ENCODE peak calls at places on chromosome 11, in nine cellular contexts. I is adrenal gland, L is HCT116, J is tibial nerve, Y is heart left ventricle, K is Peyer's patch, E is A549, Q is transverse colon, D is endothelial cell of umbilical vein. R is an unnamed sample.

GRCh38 chr11:61027141-61027840 is 55.8 kb downstream of the CD6 start:
- DNase-seq in Q (no peak), D (no peak), I (no peak), E (no peak), Y (no peak), K (peak), L (no peak), J (no peak), R (no peak)

GRCh38 chr11:110251837-110252236 is 44.6 kb downstream of the RDX start:
- DNase-seq in E (peak), J (no peak), Q (no peak), L (peak), D (peak), I (peak), Y (peak), K (no peak), R (no peak)

GRCh38 chr11:31796523-31797226 is 14.4 kb downstream of the PAX6 start:
- DNase-seq in I (no peak), E (no peak), K (no peak), Y (no peak), Q (no peak), L (no peak), J (no peak), D (no peak), R (no peak)

GRCh38 chr11:59647245-59647965 is 21.4 kb downstream of the PATL1 start:
- DNase-seq in E (no peak), L (no peak), J (no peak), K (no peak), Y (no peak), D (no peak), I (no peak), Q (no peak), R (no peak)

GRCh38 chr11:1763796-1764661 is at the start of gene CTSD:
- DNase-seq in I (peak), Q (peak), J (peak), L (peak), K (peak), D (peak), E (peak), Y (peak), R (peak)

GRCh38 chr11:2143652-2144548 is 4.7 kb upstream of the IGF2 start:
- DNase-seq in Y (no peak), E (no peak), D (no peak), K (no peak), J (no peak), Q (no peak), L (no peak), I (no peak), R (no peak)

GRCh38 chr11:34565417-34566208 is 52.0 kb upstream of the ELF5 start:
- DNase-seq in J (no peak), I (no peak), D (peak), Q (no peak), Y (no peak), L (peak), K (no peak), E (peak), R (no peak)

GRCh38 chr11:94732617-94733292 is 35.4 kb upstream of the AMOTL1 start:
- DNase-seq in I (peak), J (no peak), K (no peak), Q (no peak), L (no peak), D (peak), E (no peak), Y (peak), R (no peak)

GRCh38 chr11:61743486-61744095 is 8.8 kb upstream of the MYRF start:
- DNase-seq in Q (no peak), D (no peak), K (no peak), Y (no peak), I (no peak), J (no peak), E (no peak), L (no peak), R (no peak)

GRCh38 chr11:12692238-12693074 is 18.2 kb downstream of the TEAD1 start:
- DNase-seq in D (peak), L (peak), I (peak), Y (peak), Q (peak), J (peak), E (peak), K (peak), R (peak)

GRCh38 chr11:113401718-113402117 is 14.1 kb downstream of the ANKK1 start:
- DNase-seq in D (peak), K (peak), E (peak), J (no peak), I (peak), L (peak), Q (peak), Y (peak), R (peak)

GRCh38 chr11:22785251-22785650 is 44.4 kb downstream of the SVIP start:
- DNase-seq in Q (no peak), Y (no peak), L (no peak), E (no peak), J (no peak), K (no peak), I (no peak), D (peak), R (no peak)

GRCh38 chr11:15430381-15430780 is 315.7 kb downstream of the INSC start:
- DNase-seq in Y (no peak), K (no peak), E (no peak), L (no peak), Q (no peak), I (no peak), J (no peak), D (no peak), R (no peak)

GRCh38 chr11:131654849-131655248 is 284.4 kb downstream of the NTM start:
- DNase-seq in Y (no peak), J (no peak), L (no peak), I (no peak), Q (no peak), K (no peak), E (no peak), D (no peak), R (no peak)

GRCh38 chr11:9438611-9439010 is 22.2 kb upstream of the ZNF143 start:
- DNase-seq in K (no peak), Y (no peak), E (no peak), L (no peak), D (no peak), I (no peak), Q (no peak), J (no peak), R (no peak)

GRCh38 chr11:106152824-106153223 is 75.4 kb downstream of the AASDHPPT start:
- DNase-seq in E (no peak), Q (no peak), J (no peak), D (no peak), L (no peak), K (no peak), Y (no peak), I (no peak), R (no peak)

GRCh38 chr11:121630041-121630440 is 177.3 kb upstream of the SORL1-AS1 start:
- DNase-seq in Q (no peak), L (no peak), K (no peak), D (peak), I (no peak), Y (no peak), J (no peak), E (no peak), R (no peak)

GRCh38 chr11:2867142-2867541 is 18.4 kb downstream of the CDKN1C start:
- DNase-seq in J (no peak), I (no peak), L (no peak), Q (no peak), K (no peak), Y (no peak), D (no peak), E (no peak), R (no peak)

GRCh38 chr11:57251491-57252104 is 14.5 kb upstream of the APLNR start:
- DNase-seq in K (no peak), J (peak), D (peak), Y (no peak), E (no peak), L (no peak), I (no peak), Q (no peak), R (peak)

GRCh38 chr11:60946601-60947265 is 5.2 kb downstream of the SLC15A3 start:
- DNase-seq in E (no peak), Y (no peak), D (no peak), I (no peak), L (no peak), J (no peak), Q (no peak), K (no peak), R (no peak)

GRCh38 chr11:20084921-20085814 is 75.1 kb downstream of the DBX1 start:
- DNase-seq in Y (no peak), L (no peak), E (no peak), J (no peak), D (no peak), K (no peak), Q (no peak), I (no peak), R (no peak)

GRCh38 chr11:30586251-30587144 is at the start of gene MPPED2:
- DNase-seq in L (no peak), K (no peak), D (no peak), E (peak), Y (peak), Q (peak), I (peak), J (no peak), R (peak)

GRCh38 chr11:204587-205109 is 2.6 kb downstream of the BET1L start:
- DNase-seq in I (no peak), L (no peak), D (no peak), K (peak), Q (no peak), Y (no peak), E (no peak), J (no peak), R (peak)

GRCh38 chr11:122234257-122234656 is 118.2 kb upstream of the BLID start:
- DNase-seq in K (no peak), E (no peak), I (no peak), Y (no peak), Q (no peak), D (no peak), L (no peak), J (no peak), R (no peak)

GRCh38 chr11:15074206-15075161 is 1.1 kb downstream of the CALCB start:
- DNase-seq in Q (peak), J (peak), K (peak), D (peak), Y (peak), E (peak), L (peak), I (peak), R (peak)

GRCh38 chr11:125286486-125286885 is 121.9 kb downstream of the PKNOX2 start:
- DNase-seq in I (no peak), J (no peak), Y (no peak), E (no peak), L (no peak), K (no peak), D (no peak), Q (no peak), R (no peak)

GRCh38 chr11:64234840-64235379 is 526 bp downstream of the VEGFB start:
- DNase-seq in J (no peak), Y (peak), Q (peak), I (no peak), K (peak), D (no peak), E (no peak), L (no peak), R (peak)
- TF ChIP-seq POLR2A in J (no peak), Y (no peak), Q (peak), I (peak), K (no peak), D (no peak), E (peak), L (peak), R (no peak)

GRCh38 chr11:76236092-76237026 is 30.1 kb upstream of the WNT11 start:
- DNase-seq in L (peak), I (peak), J (peak), Y (peak), Q (peak), E (peak), D (no peak), K (peak), R (peak)

GRCh38 chr11:76237041-76237649 is 30.8 kb upstream of the WNT11 start:
- DNase-seq in I (no peak), Y (no peak), E (no peak), L (no peak), Q (no peak), D (no peak), J (no peak), K (no peak), R (no peak)

GRCh38 chr11:76233936-76234703 is 27.8 kb upstream of the WNT11 start:
- DNase-seq in D (peak), I (peak), Q (peak), Y (peak), J (peak), L (no peak), K (peak), E (no peak), R (peak)

GRCh38 chr11:76234704-76235232 is 28.5 kb upstream of the WNT11 start:
- DNase-seq in Y (peak), L (no peak), I (peak), E (peak), D (no peak), Q (no peak), J (peak), K (no peak), R (no peak)

GRCh38 chr11:76235233-76236091 is 29.2 kb upstream of the WNT11 start:
- DNase-seq in I (peak), J (peak), L (peak), D (peak), E (peak), Q (peak), K (peak), Y (peak), R (peak)
- TF ChIP-seq POLR2A in I (peak), J (peak), L (no peak), D (no peak), E (peak), Q (peak), K (peak), Y (no peak), R (no peak)

DNA sequence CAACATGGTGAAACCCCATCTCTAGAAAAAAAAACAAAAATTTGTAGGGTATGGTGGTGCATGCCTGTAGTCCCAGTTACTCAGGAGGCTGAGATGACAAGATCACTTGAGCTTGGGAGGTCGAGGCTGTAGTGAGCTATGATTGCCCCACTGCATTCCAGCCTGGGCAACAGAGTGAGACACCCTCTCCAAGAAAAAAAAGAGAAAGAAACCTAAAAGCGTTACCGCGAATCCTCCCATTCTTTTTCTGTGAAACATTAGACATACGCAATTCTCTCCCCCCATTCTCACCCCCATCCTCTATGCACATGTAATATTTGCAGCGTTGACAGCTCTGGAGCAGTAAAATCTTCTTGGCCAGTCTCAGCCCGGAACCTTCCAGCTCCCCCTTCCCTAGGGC is 2.1 kb downstream of the LRP4 start:
- DNase-seq in J (no peak), I (no peak), D (no peak), K (no peak), L (no peak), Q (no peak), Y (no peak), E (no peak), R (no peak)
- TF ChIP-seq POLR2A in J (no peak), I (no peak), D (no peak), K (no peak), L (no peak), Q (no peak), Y (no peak), E (no peak), R (no peak)

GRCh38 chr11:90630176-90630575 is 407.3 kb upstream of the CHORDC1 start:
- DNase-seq in L (no peak), I (no peak), K (no peak), E (no peak), Y (no peak), D (no peak), Q (no peak), J (no peak), R (no peak)
- TF ChIP-seq POLR2A in L (no peak), I (no peak), K (no peak), E (no peak), Y (no peak), D (no peak), Q (no peak), J (no peak), R (no peak)

DNA sequence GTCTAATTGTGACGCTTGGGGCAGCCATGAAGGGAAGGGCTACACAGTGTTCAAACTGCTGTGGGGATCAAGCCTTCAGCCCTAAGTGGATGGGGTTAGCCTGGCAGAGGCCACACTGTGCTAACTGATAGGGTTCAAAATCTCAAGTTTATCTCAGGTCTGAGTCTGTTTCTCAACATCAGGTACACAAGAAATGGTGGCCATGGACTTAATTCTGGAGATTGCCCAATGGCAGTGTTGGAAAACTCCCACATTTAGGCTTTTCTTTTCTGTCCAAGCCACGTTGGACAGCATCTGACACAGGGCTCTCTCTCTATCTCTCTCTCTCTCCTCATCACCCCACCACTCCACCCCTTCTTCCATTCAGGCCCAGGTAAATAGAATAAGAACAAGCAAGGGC is 10.9 kb upstream of the DGAT2 start:
- DNase-seq in D (no peak), J (no peak), L (no peak), E (no peak), I (no peak), Y (no peak), Q (no peak), K (no peak), R (no peak)
- TF ChIP-seq POLR2A in D (no peak), J (no peak), L (no peak), E (no peak), I (no peak), Y (no peak), Q (no peak), K (no peak), R (no peak)

R was measured in testis.